ENCODE peak calls at places on chromosomes 2 and 18, in nine cellular contexts. One of them, this sample, is unnamed.

GRCh38 chr2:206160124-206160806 is 570 bp downstream of the EEF1B2 start:
- DNase-seq in GM12878: no peak
- DNase-seq in HepG2: peak; percentile 12
- DNase-seq in body of pancreas: peak; percentile 22
- DNase-seq in K562: peak; percentile 66
- DNase-seq in uterus: no peak
- DNase-seq in sigmoid colon: no peak
- DNase-seq in breast epithelium: no peak
- DNase-seq in adrenal gland: peak; percentile 72
- DNase-seq in this sample: no peak

GRCh38 chr2:47198985-47199451 is 43.9 kb upstream of the STPG4 start:
- DNase-seq in GM12878: no peak
- DNase-seq in HepG2: no peak
- DNase-seq in body of pancreas: no peak
- DNase-seq in K562: peak; percentile 66
- DNase-seq in uterus: no peak
- DNase-seq in sigmoid colon: no peak
- DNase-seq in breast epithelium: no peak
- DNase-seq in adrenal gland: no peak
- DNase-seq in this sample: no peak

GRCh38 chr2:127735044-127735443 is 33.7 kb downstream of the SFT2D3 start:
- DNase-seq in GM12878: no peak
- DNase-seq in HepG2: no peak
- DNase-seq in body of pancreas: no peak
- DNase-seq in K562: no peak
- DNase-seq in uterus: no peak
- DNase-seq in sigmoid colon: no peak
- DNase-seq in breast epithelium: no peak
- DNase-seq in adrenal gland: no peak
- DNase-seq in this sample: no peak

GRCh38 chr2:145931836-145932352 is 1412.0 kb upstream of the ZEB2 start:
- DNase-seq in GM12878: no peak
- DNase-seq in HepG2: no peak
- DNase-seq in body of pancreas: no peak
- DNase-seq in K562: no peak
- DNase-seq in uterus: no peak
- DNase-seq in sigmoid colon: no peak
- DNase-seq in breast epithelium: no peak
- DNase-seq in adrenal gland: no peak
- DNase-seq in this sample: no peak

GRCh38 chr2:131093066-131093842 is at the start of gene FAM168B:
- DNase-seq in GM12878: peak; percentile 27
- DNase-seq in HepG2: peak; percentile 82
- DNase-seq in body of pancreas: peak; percentile 89
- DNase-seq in K562: peak; percentile 88
- DNase-seq in uterus: peak; percentile 80
- DNase-seq in sigmoid colon: peak; percentile 93
- DNase-seq in breast epithelium: peak; percentile 80
- DNase-seq in adrenal gland: peak; percentile 91
- DNase-seq in this sample: peak; percentile 83

GRCh38 chr2:112147796-112148195 is 9.6 kb downstream of the FBLN7 start:
- DNase-seq in GM12878: no peak
- DNase-seq in HepG2: no peak
- DNase-seq in body of pancreas: no peak
- DNase-seq in K562: no peak
- DNase-seq in uterus: no peak
- DNase-seq in sigmoid colon: no peak
- DNase-seq in breast epithelium: no peak
- DNase-seq in adrenal gland: no peak
- DNase-seq in this sample: no peak

GRCh38 chr2:204691911-204692510 is 146.7 kb downstream of the PARD3B start:
- DNase-seq in GM12878: no peak
- DNase-seq in HepG2: peak; percentile 75
- DNase-seq in body of pancreas: peak; percentile 66
- DNase-seq in K562: peak; percentile 8
- DNase-seq in uterus: peak; percentile 74
- DNase-seq in sigmoid colon: peak; percentile 75
- DNase-seq in breast epithelium: peak; percentile 55
- DNase-seq in adrenal gland: peak; percentile 76
- DNase-seq in this sample: no peak

GRCh38 chr2:19358242-19359020 is at the start of gene OSR1:
- DNase-seq in GM12878: no peak
- DNase-seq in HepG2: peak; percentile 53
- DNase-seq in body of pancreas: no peak
- DNase-seq in K562: no peak
- DNase-seq in uterus: peak; percentile 82
- DNase-seq in sigmoid colon: peak; percentile 90
- DNase-seq in breast epithelium: peak; percentile 61
- DNase-seq in adrenal gland: peak; percentile 53
- DNase-seq in this sample: no peak

GRCh38 chr2:188870289-188870688 is 103.9 kb upstream of the COL3A1 start:
- DNase-seq in GM12878: no peak
- DNase-seq in HepG2: no peak
- DNase-seq in body of pancreas: no peak
- DNase-seq in K562: no peak
- DNase-seq in uterus: no peak
- DNase-seq in sigmoid colon: no peak
- DNase-seq in breast epithelium: no peak
- DNase-seq in adrenal gland: no peak
- DNase-seq in this sample: no peak

GRCh38 chr2:215847718-215848117 is 165.6 kb downstream of the MREG start:
- DNase-seq in GM12878: no peak
- DNase-seq in HepG2: no peak
- DNase-seq in body of pancreas: no peak
- DNase-seq in K562: no peak
- DNase-seq in uterus: no peak
- DNase-seq in sigmoid colon: no peak
- DNase-seq in breast epithelium: no peak
- DNase-seq in adrenal gland: no peak
- DNase-seq in this sample: no peak

GRCh38 chr18:45733535-45733934 is 9.6 kb downstream of the SLC14A1 start:
- DNase-seq in GM12878: no peak
- DNase-seq in HepG2: no peak
- DNase-seq in body of pancreas: no peak
- DNase-seq in K562: no peak
- DNase-seq in uterus: no peak
- DNase-seq in sigmoid colon: no peak
- DNase-seq in breast epithelium: no peak
- DNase-seq in adrenal gland: no peak
- DNase-seq in this sample: no peak

GRCh38 chr2:158178646-158179045 is 77.0 kb downstream of the UPP2 start:
- DNase-seq in GM12878: no peak
- DNase-seq in HepG2: no peak
- DNase-seq in body of pancreas: no peak
- DNase-seq in K562: no peak
- DNase-seq in uterus: no peak
- DNase-seq in sigmoid colon: no peak
- DNase-seq in breast epithelium: no peak
- DNase-seq in adrenal gland: no peak
- DNase-seq in this sample: no peak

GRCh38 chr2:158184001-158184400 is 82.3 kb downstream of the UPP2 start:
- DNase-seq in GM12878: no peak
- DNase-seq in HepG2: no peak
- DNase-seq in body of pancreas: no peak
- DNase-seq in K562: no peak
- DNase-seq in uterus: no peak
- DNase-seq in sigmoid colon: no peak
- DNase-seq in breast epithelium: no peak
- DNase-seq in adrenal gland: no peak
- DNase-seq in this sample: no peak

GRCh38 chr2:158181171-158181570 is 79.5 kb downstream of the UPP2 start:
- DNase-seq in GM12878: no peak
- DNase-seq in HepG2: peak; percentile 59
- DNase-seq in body of pancreas: no peak
- DNase-seq in K562: no peak
- DNase-seq in uterus: no peak
- DNase-seq in sigmoid colon: no peak
- DNase-seq in breast epithelium: no peak
- DNase-seq in adrenal gland: no peak
- DNase-seq in this sample: no peak

GRCh38 chr2:158182681-158183350 is 81.1 kb downstream of the UPP2 start:
- DNase-seq in GM12878: no peak
- DNase-seq in HepG2: no peak
- DNase-seq in body of pancreas: no peak
- DNase-seq in K562: no peak
- DNase-seq in uterus: no peak
- DNase-seq in sigmoid colon: no peak
- DNase-seq in breast epithelium: no peak
- DNase-seq in adrenal gland: no peak
- DNase-seq in this sample: no peak

DNA sequence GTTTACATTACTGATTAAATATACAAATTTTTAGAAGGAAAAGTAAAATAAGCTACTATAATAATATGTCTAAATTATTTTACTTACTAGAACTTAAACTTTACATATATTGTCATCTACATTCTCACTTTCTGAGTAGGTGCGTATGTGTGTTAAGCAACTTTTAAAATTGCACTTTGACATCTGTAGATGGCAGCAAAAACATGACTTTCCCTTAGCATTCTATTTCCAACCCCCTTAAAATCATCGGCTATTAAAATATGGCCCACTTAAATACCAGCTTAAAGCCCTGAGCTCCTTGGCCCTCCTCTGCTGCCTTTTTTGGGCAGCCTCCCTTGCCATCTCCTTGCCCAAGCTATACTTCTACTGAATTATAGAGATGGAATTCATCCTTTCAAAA is 78.0 kb downstream of the UPP2 start:
- DNase-seq in GM12878: no peak
- DNase-seq in HepG2: peak; percentile 35
- DNase-seq in body of pancreas: no peak
- DNase-seq in K562: no peak
- DNase-seq in uterus: no peak
- DNase-seq in sigmoid colon: no peak
- DNase-seq in breast epithelium: no peak
- DNase-seq in adrenal gland: no peak
- DNase-seq in this sample: no peak
- TF ChIP-seq CTCF in GM12878: peak; percentile 37
- TF ChIP-seq CTCF in HepG2: peak; percentile 81
- TF ChIP-seq CTCF in body of pancreas: peak; percentile 22
- TF ChIP-seq CTCF in K562: peak; percentile 36
- TF ChIP-seq CTCF in uterus: no peak
- TF ChIP-seq CTCF in sigmoid colon: no peak
- TF ChIP-seq CTCF in breast epithelium: no peak
- TF ChIP-seq CTCF in adrenal gland: no peak
- TF ChIP-seq CTCF in this sample: no peak

DNA sequence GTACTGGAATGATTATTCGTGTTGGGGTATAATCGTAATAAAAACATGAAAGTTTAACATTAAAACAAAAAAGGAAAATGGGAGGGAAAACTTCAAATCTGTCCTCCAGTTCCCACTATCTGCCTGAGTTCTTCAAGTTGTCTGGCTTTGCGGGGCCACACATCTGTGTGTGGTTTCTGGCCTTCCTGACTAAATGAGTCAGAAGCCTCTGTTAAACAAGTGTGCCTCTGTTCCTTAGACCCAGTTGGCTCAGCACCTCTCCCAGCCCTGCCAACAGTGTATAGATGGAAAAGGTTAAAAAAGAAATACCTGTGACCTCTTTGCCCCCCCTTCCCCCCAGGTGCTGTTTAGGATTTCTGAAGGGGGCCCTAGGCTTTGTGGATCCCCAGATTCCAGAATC is 30.2 kb downstream of the XDH start:
- DNase-seq in GM12878: no peak
- DNase-seq in HepG2: no peak
- DNase-seq in body of pancreas: no peak
- DNase-seq in K562: no peak
- DNase-seq in uterus: no peak
- DNase-seq in sigmoid colon: no peak
- DNase-seq in breast epithelium: peak; percentile 81
- DNase-seq in adrenal gland: no peak
- DNase-seq in this sample: no peak
- TF ChIP-seq POLR2A in GM12878: no peak
- TF ChIP-seq POLR2A in HepG2: no peak
- TF ChIP-seq POLR2A in body of pancreas: no peak
- TF ChIP-seq POLR2A in K562: no peak
- TF ChIP-seq POLR2A in uterus: no peak
- TF ChIP-seq POLR2A in sigmoid colon: no peak
- TF ChIP-seq POLR2A in breast epithelium: no peak
- TF ChIP-seq POLR2A in adrenal gland: no peak
- TF ChIP-seq POLR2A in this sample: no peak

DNA sequence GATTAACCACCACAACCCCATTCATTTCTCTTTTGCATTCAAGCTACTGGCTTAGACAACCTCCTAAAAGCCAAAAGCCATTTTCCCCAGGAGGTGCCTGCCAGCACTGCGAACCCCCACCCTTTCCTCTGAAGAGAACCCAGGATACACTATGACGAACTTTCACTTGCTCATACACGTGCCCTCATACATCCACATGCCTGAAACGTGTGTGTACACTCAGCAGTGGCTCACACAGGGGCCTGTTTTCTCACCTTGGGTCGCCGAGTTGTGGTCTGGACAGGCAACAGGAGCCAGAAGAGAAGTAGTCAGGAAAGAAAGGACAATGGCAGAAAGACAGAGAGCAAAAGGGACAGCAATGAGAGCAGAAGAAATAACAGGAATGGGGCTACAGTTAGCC is 7.4 kb downstream of the DCTN1 start:
- DNase-seq in GM12878: no peak
- DNase-seq in HepG2: no peak
- DNase-seq in body of pancreas: no peak
- DNase-seq in K562: no peak
- DNase-seq in uterus: no peak
- DNase-seq in sigmoid colon: no peak
- DNase-seq in breast epithelium: no peak
- DNase-seq in adrenal gland: no peak
- DNase-seq in this sample: no peak
- H3K36me3 ChIP-seq in GM12878: peaks cover 24% of the 10 kb centered on the region
- H3K36me3 ChIP-seq in HepG2: peaks cover 52% of the 10 kb centered on the region
- H3K36me3 ChIP-seq in body of pancreas: peaks cover 11% of the 10 kb centered on the region
- H3K36me3 ChIP-seq in K562: peaks cover 43% of the 10 kb centered on the region
- H3K36me3 ChIP-seq in uterus: no peaks in the 10 kb centered on the region
- H3K36me3 ChIP-seq in sigmoid colon: peaks cover 58% of the 10 kb centered on the region
- H3K36me3 ChIP-seq in breast epithelium: peaks cover 9% of the 10 kb centered on the region
- H3K36me3 ChIP-seq in adrenal gland: no peaks in the 10 kb centered on the region
- H3K36me3 ChIP-seq in this sample: peaks cover 6% of the 10 kb centered on the region

DNA sequence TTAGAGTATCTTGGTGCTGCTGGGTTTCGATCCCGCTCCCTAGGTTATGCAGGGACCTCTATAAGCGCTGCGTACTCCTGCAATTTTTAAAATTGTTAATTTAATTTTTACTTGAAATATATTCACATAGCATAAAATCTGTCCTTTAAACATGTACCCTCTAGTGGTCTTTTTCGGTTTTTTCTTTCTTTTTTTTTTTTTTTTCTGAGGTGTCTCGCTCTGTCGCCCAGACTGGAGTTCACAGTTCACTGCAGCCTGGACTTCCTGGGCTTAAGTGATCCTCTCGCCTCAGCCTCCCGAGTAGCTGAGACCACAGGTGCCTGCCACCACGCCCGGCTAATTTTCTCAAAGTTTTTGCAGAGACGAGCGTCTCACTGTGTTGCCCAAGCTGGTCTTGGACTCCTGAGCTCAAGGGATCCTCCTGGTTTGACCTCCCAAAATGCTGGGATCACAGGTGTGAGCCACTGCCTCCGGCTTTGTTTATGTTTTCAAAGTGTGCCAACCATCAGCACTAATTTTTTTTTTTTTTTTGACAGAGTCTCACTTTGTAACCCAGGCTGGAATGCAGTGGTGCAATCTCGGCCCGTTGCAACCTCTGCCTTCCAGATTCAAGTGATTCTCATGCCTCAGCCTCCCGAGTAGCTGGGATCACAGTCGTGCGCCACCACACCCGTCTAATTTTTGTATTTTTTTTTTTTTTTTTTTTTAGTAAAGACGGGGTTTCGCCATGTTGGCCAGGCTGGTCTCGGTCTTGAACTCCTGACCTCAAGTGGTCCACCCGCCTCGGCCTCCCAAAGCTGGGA is 585 bp upstream of the MOB1A start:
- DNase-seq in GM12878: no peak
- DNase-seq in HepG2: no peak
- DNase-seq in body of pancreas: peak; percentile 26
- DNase-seq in K562: no peak
- DNase-seq in uterus: no peak
- DNase-seq in sigmoid colon: no peak
- DNase-seq in breast epithelium: no peak
- DNase-seq in adrenal gland: peak; percentile 16
- DNase-seq in this sample: no peak
- TF ChIP-seq CTCF in GM12878: peak; percentile 41
- TF ChIP-seq CTCF in HepG2: no peak
- TF ChIP-seq CTCF in body of pancreas: peak; percentile 26
- TF ChIP-seq CTCF in K562: no peak
- TF ChIP-seq CTCF in uterus: no peak
- TF ChIP-seq CTCF in sigmoid colon: peak; percentile 44
- TF ChIP-seq CTCF in breast epithelium: peak; percentile 43
- TF ChIP-seq CTCF in adrenal gland: peak; percentile 29
- TF ChIP-seq CTCF in this sample: no peak

This sample was measured in tibial nerve.